ENCODE peak calls at places on chromosomes 13 and 19, in ten cellular contexts. N is AG10803, I is AG04450, R is bronchial epithelial cell, M is neural progenitor cell, T is upper lobe of right lung, Z is lower lobe of right lung, B is suprapubic skin, K is heart right ventricle, S is ovary. X is an unnamed sample.
A peak's percentile ranks its signal among the peaks of the same experiment; 100 is the strongest.

GRCh38 chr19:48746738-48747575 is at the start of gene IZUMO1:
- DNase-seq in R (peak; percentile 65), S (peak; percentile 72), Z (peak; percentile 82), I (peak; percentile 66), B (peak; percentile 83), M (peak; percentile 91), K (peak; percentile 94), T (peak; percentile 88), N (peak; percentile 67), X (no peak)

GRCh38 chr13:48505597-48506091 is 27.2 kb downstream of the RCBTB2 start:
- DNase-seq in N (peak; percentile 88), K (peak; percentile 68), B (no peak), R (peak; percentile 30), T (no peak), S (no peak), M (no peak), I (peak; percentile 8), Z (no peak), X (peak; percentile 23)

GRCh38 chr13:99605417-99606321 is 104.4 kb downstream of the TM9SF2 start:
- DNase-seq in K (peak; percentile 44), R (peak; percentile 49), I (no peak), S (peak; percentile 32), Z (peak; percentile 55), T (peak; percentile 72), B (no peak), N (peak; percentile 22), M (peak; percentile 70), X (no peak)

GRCh38 chr13:51538626-51539179 is 45.6 kb upstream of the WDFY2 start:
- DNase-seq in M (no peak), Z (no peak), N (no peak), I (no peak), T (no peak), R (no peak), K (no peak), S (no peak), B (no peak), X (no peak)

GRCh38 chr13:32902898-32903297 is 113.3 kb upstream of the KL start:
- DNase-seq in I (no peak), B (peak; percentile 77), M (peak; percentile 18), S (peak; percentile 37), R (no peak), N (peak; percentile 67), Z (peak; percentile 51), K (peak; percentile 81), T (no peak), X (no peak)

GRCh38 chr19:58311345-58311744 is 6.2 kb downstream of the ERVK3-1 start:
- DNase-seq in Z (no peak), M (no peak), K (no peak), R (no peak), T (no peak), B (no peak), S (no peak), I (no peak), N (no peak), X (no peak)

GRCh38 chr13:21987793-21988192 is 316.9 kb downstream of the FGF9 start:
- DNase-seq in N (no peak), Z (no peak), I (no peak), S (no peak), K (no peak), T (no peak), M (no peak), B (no peak), R (no peak), X (no peak)

GRCh38 chr13:92719868-92720267 is 506.7 kb upstream of the GPC6 start:
- DNase-seq in N (no peak), R (no peak), I (no peak), B (no peak), S (no peak), Z (no peak), T (no peak), K (no peak), M (peak; percentile 43), X (no peak)

DNA sequence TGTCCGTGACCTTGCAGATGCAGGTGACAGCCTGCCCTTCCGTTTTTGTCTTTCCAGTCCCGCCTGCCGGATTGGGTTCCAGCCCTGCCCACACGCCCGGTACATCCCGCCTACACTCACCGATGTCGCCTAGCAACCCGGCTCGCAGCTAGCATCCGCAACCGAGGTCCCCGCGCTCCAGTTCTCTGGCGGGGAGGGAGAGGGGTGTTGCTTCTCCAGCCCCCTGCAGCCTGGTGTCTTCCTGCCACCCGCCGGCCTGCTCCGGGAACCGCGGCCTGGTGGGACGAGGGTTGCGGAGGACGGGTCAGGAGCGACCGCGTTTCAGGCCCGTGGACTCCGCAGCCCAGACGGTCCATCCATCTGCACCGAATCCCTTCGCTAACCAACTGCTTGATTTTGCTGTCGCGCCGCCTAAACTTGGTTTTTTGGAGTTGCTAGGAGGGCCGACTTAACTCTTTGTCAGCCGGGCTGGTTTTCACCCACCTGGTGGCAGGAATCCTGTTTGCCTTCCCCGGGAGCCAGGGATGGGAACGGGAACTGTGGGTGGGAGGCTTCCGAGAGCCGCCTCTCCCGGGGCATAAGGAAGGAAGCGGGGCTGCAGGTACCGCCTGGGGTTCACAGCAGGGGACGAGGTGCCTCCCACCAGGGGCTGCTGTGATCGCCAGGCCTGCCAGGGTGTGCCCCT is 15.4 kb upstream of the MATK start:
- DNase-seq in Z (peak; percentile 66), R (peak; percentile 4), N (no peak), B (no peak), T (no peak), S (no peak), M (peak; percentile 72), K (peak; percentile 46), I (no peak), X (no peak)
- TF ChIP-seq CTCF in Z (peak; percentile 20), R (peak; percentile 29), N (peak; percentile 32), B (no peak), T (no peak), S (no peak), M (peak; percentile 43), K (no peak), I (peak; percentile 49), X (peak; percentile 37)

GRCh38 chr13:49533011-49533410 is 37.3 kb downstream of the PHF11 start:
- DNase-seq in T (no peak), Z (no peak), B (no peak), M (no peak), I (no peak), K (no peak), S (no peak), R (no peak), N (no peak), X (no peak)
- H3K4me3 ChIP-seq in T (no peak overlapping the region), Z (no peak overlapping the region), B (no peak overlapping the region), M (no peak overlapping the region), I (no peak overlapping the region), K (no peak overlapping the region), S (no peak overlapping the region), R (no peak overlapping the region), N (no peak overlapping the region), X (no peak overlapping the region)

GRCh38 chr13:26186995-26187394 is 35.1 kb downstream of the RNF6 start:
- DNase-seq in K (no peak), B (no peak), M (no peak), Z (no peak), S (no peak), N (no peak), I (no peak), R (no peak), T (no peak), X (no peak)

GRCh38 chr13:26185720-26186119 is 36.4 kb downstream of the RNF6 start:
- DNase-seq in R (peak; percentile 9), M (no peak), K (no peak), N (no peak), S (peak; percentile 22), I (no peak), T (no peak), B (no peak), Z (no peak), X (no peak)

GRCh38 chr13:26183416-26183815 is 38.7 kb downstream of the RNF6 start:
- DNase-seq in Z (no peak), K (no peak), N (no peak), I (no peak), T (no peak), B (no peak), S (no peak), R (no peak), M (no peak), X (no peak)

GRCh38 chr13:26184791-26185250 is 37.3 kb downstream of the RNF6 start:
- DNase-seq in I (peak; percentile 34), Z (peak; percentile 56), B (no peak), N (peak; percentile 73), M (peak; percentile 77), S (peak; percentile 63), K (peak; percentile 70), T (no peak), R (peak; percentile 62), X (peak; percentile 17)

DNA sequence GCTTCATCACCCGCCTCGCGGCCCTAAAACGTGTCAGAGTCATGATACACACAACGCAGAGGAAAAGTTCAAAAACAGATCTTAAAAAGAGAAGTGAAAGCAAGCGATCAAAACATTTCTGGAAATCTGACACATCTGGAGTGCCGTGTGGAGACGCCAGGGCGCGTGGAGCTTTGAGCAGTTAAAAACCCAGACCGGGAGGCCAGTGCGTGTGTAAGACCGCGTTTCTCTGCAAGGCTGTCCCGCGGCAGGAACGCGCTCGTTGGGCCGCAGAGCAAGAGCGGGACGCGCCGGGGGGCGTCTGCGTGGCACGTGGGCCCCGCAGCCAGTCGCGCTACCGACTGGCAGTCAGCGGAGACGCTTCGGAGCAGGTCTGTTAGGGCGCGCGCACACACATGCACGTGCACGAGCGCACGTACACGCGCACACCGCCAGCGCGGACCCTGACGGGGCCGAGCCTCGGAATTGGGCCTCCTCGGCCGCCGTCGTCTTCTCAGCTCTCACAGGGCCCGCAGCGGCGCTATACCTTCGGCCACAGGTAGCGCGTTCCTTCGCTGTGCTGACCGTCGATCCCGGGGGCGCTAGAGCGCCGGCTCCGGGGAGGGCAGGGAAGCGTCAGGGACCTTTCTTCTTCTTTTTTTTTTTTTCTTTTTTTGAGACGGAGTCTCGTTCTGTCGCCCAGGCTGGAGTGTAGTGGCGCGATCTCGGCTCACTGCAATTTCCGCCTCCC is 35.8 kb downstream of the RNF6 start:
- DNase-seq in N (peak; percentile 90), T (peak; percentile 96), K (peak; percentile 84), Z (peak; percentile 94), B (peak; percentile 86), M (peak; percentile 97), I (peak; percentile 77), S (peak; percentile 89), R (peak; percentile 82), X (peak; percentile 49)
- TF ChIP-seq CTCF in N (peak; percentile 32), T (peak; percentile 43), K (peak; percentile 24), Z (peak; percentile 42), B (peak; percentile 30), M (peak; percentile 66), I (peak; percentile 38), S (peak; percentile 62), R (peak; percentile 71), X (peak; percentile 46)

GRCh38 chr19:5206751-5207075 is 133.9 kb downstream of the PTPRS start:
- DNase-seq in S (no peak), N (no peak), I (no peak), K (no peak), Z (no peak), T (no peak), R (no peak), M (no peak), B (no peak), X (no peak)

GRCh38 chr19:5207806-5208205 is 132.8 kb downstream of the PTPRS start:
- DNase-seq in I (no peak), K (no peak), M (no peak), S (no peak), B (no peak), T (no peak), N (no peak), Z (no peak), R (no peak), X (no peak)

GRCh38 chr19:5204212-5204611 is 136.4 kb downstream of the PTPRS start:
- DNase-seq in B (no peak), I (no peak), R (no peak), S (no peak), N (no peak), K (no peak), T (no peak), M (no peak), Z (no peak), X (no peak)

GRCh38 chr19:5205388-5205787 is 135.2 kb downstream of the PTPRS start:
- DNase-seq in N (no peak), K (no peak), R (no peak), M (no peak), B (no peak), I (no peak), S (no peak), Z (no peak), T (no peak), X (no peak)

DNA sequence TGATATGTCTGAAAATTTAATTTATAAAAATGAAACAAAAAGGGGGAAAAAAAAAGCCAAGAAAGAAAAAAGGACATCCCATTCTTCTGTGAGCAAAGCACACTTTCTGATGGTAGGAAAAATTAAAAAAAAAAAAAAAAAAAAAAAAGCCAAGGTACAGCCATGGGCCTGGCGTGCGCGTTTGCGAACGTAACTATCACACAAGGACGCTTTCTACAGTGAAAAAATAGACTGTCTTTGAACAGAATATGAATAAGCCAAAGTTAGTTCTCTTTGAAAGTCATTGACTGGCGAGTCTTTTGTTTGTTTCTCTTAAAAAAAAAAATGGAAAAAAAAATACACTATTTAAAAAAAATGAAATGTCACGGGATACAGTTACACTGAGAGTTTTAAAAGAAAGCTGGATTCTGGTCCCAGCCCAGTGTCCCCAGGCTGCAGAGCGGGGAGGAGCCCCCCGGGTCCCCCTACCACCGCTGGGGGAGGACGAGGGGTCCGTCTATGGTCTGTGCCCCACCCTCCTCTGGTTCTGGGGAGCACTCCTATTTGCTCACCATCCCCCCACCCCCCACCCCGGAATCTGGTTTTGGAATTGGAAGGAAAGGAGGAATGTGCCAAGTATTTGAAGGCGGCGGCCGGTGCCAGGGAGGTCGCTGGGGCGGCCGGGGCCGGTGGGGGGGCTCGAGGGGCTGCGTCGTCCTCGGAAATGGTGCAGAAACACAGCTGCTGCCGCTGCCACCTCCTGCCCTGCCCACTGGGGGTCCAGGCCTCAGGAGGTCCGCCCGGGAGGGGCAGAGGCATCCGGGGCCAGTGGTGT is 134.5 kb downstream of the PTPRS start:
- DNase-seq in R (no peak), Z (no peak), M (no peak), B (no peak), N (no peak), S (no peak), I (no peak), T (no peak), K (no peak), X (no peak)
- H3K4me3 ChIP-seq in R (no peak overlapping the region), Z (no peak overlapping the region), M (no peak overlapping the region), B (no peak overlapping the region), N (no peak overlapping the region), S (no peak overlapping the region), I (no peak overlapping the region), T (no peak overlapping the region), K (no peak overlapping the region), X (no peak overlapping the region)